ENCODE peak calls at places on chromosomes 3 and 15, in six cellular contexts. One of them, this sample, is unnamed.
A peak's percentile ranks its signal among the peaks of the same experiment; 100 is the strongest.

GRCh38 chr15:50210462-50211264 is 28.7 kb downstream of the SLC27A2 start:
- DNase-seq in IMR-90: no peak
- DNase-seq in H9: no peak
- DNase-seq in mesendoderm: peak; percentile 71
- DNase-seq in trophoblast cell: no peak
- DNase-seq in neuronal stem cell: no peak
- DNase-seq in this sample: no peak

GRCh38 chr15:65389226-65389625 is 11.4 kb upstream of the IGDCC3 start:
- DNase-seq in IMR-90: no peak
- DNase-seq in H9: no peak
- DNase-seq in mesendoderm: no peak
- DNase-seq in trophoblast cell: no peak
- DNase-seq in neuronal stem cell: no peak
- DNase-seq in this sample: no peak

GRCh38 chr15:78811124-78811824 is at the start of gene ADAMTS7:
- DNase-seq in IMR-90: peak; percentile 71
- DNase-seq in H9: peak; percentile 90
- DNase-seq in mesendoderm: peak; percentile 86
- DNase-seq in trophoblast cell: peak; percentile 44
- DNase-seq in neuronal stem cell: peak; percentile 80
- DNase-seq in this sample: peak; percentile 80

GRCh38 chr3:45948881-45949280 is 5.6 kb downstream of the CXCR6 start:
- DNase-seq in IMR-90: no peak
- DNase-seq in H9: no peak
- DNase-seq in mesendoderm: no peak
- DNase-seq in trophoblast cell: no peak
- DNase-seq in neuronal stem cell: no peak
- DNase-seq in this sample: no peak

GRCh38 chr15:45254405-45255293 is 2.6 kb downstream of the SLC28A2 start:
- DNase-seq in IMR-90: peak; percentile 71
- DNase-seq in H9: no peak
- DNase-seq in mesendoderm: no peak
- DNase-seq in trophoblast cell: peak; percentile 80
- DNase-seq in neuronal stem cell: no peak
- DNase-seq in this sample: no peak

GRCh38 chr3:144760831-144761230 is 789.2 kb downstream of the DIPK2A start:
- DNase-seq in IMR-90: no peak
- DNase-seq in H9: no peak
- DNase-seq in mesendoderm: no peak
- DNase-seq in trophoblast cell: no peak
- DNase-seq in neuronal stem cell: no peak
- DNase-seq in this sample: no peak

GRCh38 chr3:56960234-56960917 is 100.1 kb upstream of the SPATA12 start:
- DNase-seq in IMR-90: no peak
- DNase-seq in H9: no peak
- DNase-seq in mesendoderm: no peak
- DNase-seq in trophoblast cell: no peak
- DNase-seq in neuronal stem cell: no peak
- DNase-seq in this sample: no peak

GRCh38 chr3:181725830-181726229 is 14.1 kb downstream of the SOX2 start:
- DNase-seq in IMR-90: no peak
- DNase-seq in H9: no peak
- DNase-seq in mesendoderm: no peak
- DNase-seq in trophoblast cell: no peak
- DNase-seq in neuronal stem cell: no peak
- DNase-seq in this sample: no peak

GRCh38 chr15:42131826-42132806 is 24.3 kb downstream of the PLA2G4F start:
- DNase-seq in IMR-90: no peak
- DNase-seq in H9: peak; percentile 28
- DNase-seq in mesendoderm: peak; percentile 25
- DNase-seq in trophoblast cell: no peak
- DNase-seq in neuronal stem cell: no peak
- DNase-seq in this sample: no peak

GRCh38 chr3:188584958-188585689 is 431.2 kb downstream of the LPP start:
- DNase-seq in IMR-90: peak; percentile 10
- DNase-seq in H9: no peak
- DNase-seq in mesendoderm: peak; percentile 53
- DNase-seq in trophoblast cell: no peak
- DNase-seq in neuronal stem cell: no peak
- DNase-seq in this sample: peak; percentile 20

GRCh38 chr3:109098245-109098644 is 19.7 kb downstream of the MORC1 start:
- DNase-seq in IMR-90: no peak
- DNase-seq in H9: peak; percentile 66
- DNase-seq in mesendoderm: peak; percentile 62
- DNase-seq in trophoblast cell: peak; percentile 55
- DNase-seq in neuronal stem cell: no peak
- DNase-seq in this sample: no peak

GRCh38 chr15:91944334-91944733 is 90.8 kb downstream of the SLCO3A1 start:
- DNase-seq in IMR-90: no peak
- DNase-seq in H9: no peak
- DNase-seq in mesendoderm: no peak
- DNase-seq in trophoblast cell: no peak
- DNase-seq in neuronal stem cell: no peak
- DNase-seq in this sample: no peak

GRCh38 chr3:56593455-56594158 is 36.6 kb downstream of the CCDC66 start:
- DNase-seq in IMR-90: no peak
- DNase-seq in H9: no peak
- DNase-seq in mesendoderm: no peak
- DNase-seq in trophoblast cell: no peak
- DNase-seq in neuronal stem cell: no peak
- DNase-seq in this sample: no peak

GRCh38 chr3:16932877-16933276 is 48.1 kb downstream of the PLCL2 start:
- DNase-seq in IMR-90: no peak
- DNase-seq in H9: no peak
- DNase-seq in mesendoderm: no peak
- DNase-seq in trophoblast cell: no peak
- DNase-seq in neuronal stem cell: no peak
- DNase-seq in this sample: no peak

GRCh38 chr3:40995271-40995670 is 204.0 kb upstream of the CTNNB1 start:
- DNase-seq in IMR-90: no peak
- DNase-seq in H9: no peak
- DNase-seq in mesendoderm: no peak
- DNase-seq in trophoblast cell: peak; percentile 91
- DNase-seq in neuronal stem cell: no peak
- DNase-seq in this sample: no peak

GRCh38 chr3:40994611-40995010 is 204.7 kb upstream of the CTNNB1 start:
- DNase-seq in IMR-90: no peak
- DNase-seq in H9: no peak
- DNase-seq in mesendoderm: no peak
- DNase-seq in trophoblast cell: peak; percentile 41
- DNase-seq in neuronal stem cell: no peak
- DNase-seq in this sample: peak; percentile 59

GRCh38 chr3:40997711-40998519 is 201.4 kb upstream of the CTNNB1 start:
- DNase-seq in IMR-90: no peak
- DNase-seq in H9: no peak
- DNase-seq in mesendoderm: no peak
- DNase-seq in trophoblast cell: no peak
- DNase-seq in neuronal stem cell: no peak
- DNase-seq in this sample: no peak

GRCh38 chr3:40996382-40996781 is 202.9 kb upstream of the CTNNB1 start:
- DNase-seq in IMR-90: no peak
- DNase-seq in H9: peak; percentile 76
- DNase-seq in mesendoderm: peak; percentile 81
- DNase-seq in trophoblast cell: peak; percentile 59
- DNase-seq in neuronal stem cell: no peak
- DNase-seq in this sample: peak; percentile 50

GRCh38 chr3:40996827-40997710 is 202.2 kb upstream of the CTNNB1 start:
- DNase-seq in IMR-90: no peak
- DNase-seq in H9: peak; percentile 62
- DNase-seq in mesendoderm: peak; percentile 85
- DNase-seq in trophoblast cell: peak; percentile 7
- DNase-seq in neuronal stem cell: no peak
- DNase-seq in this sample: no peak
- H3K18ac ChIP-seq in IMR-90: no peak overlapping the region
- H3K18ac ChIP-seq in H9: no peak overlapping the region
- H3K18ac ChIP-seq in mesendoderm: peak overlapping the region; percentile 39
- H3K18ac ChIP-seq in trophoblast cell: no peak overlapping the region
- H3K18ac ChIP-seq in neuronal stem cell: peak overlapping the region; percentile 11
- H3K18ac ChIP-seq in this sample: no peak overlapping the region

GRCh38 chr15:27088584-27089232 is 117.7 kb downstream of the GABRG3 start:
- DNase-seq in IMR-90: no peak
- DNase-seq in H9: no peak
- DNase-seq in mesendoderm: no peak
- DNase-seq in trophoblast cell: no peak
- DNase-seq in neuronal stem cell: no peak
- DNase-seq in this sample: no peak
- H3K9ac ChIP-seq in IMR-90: no peak overlapping the region
- H3K9ac ChIP-seq in H9: no peak overlapping the region
- H3K9ac ChIP-seq in mesendoderm: no peak overlapping the region
- H3K9ac ChIP-seq in trophoblast cell: no peak overlapping the region
- H3K9ac ChIP-seq in neuronal stem cell: peak overlapping the region; percentile 52
- H3K9ac ChIP-seq in this sample: no peak overlapping the region

DNA sequence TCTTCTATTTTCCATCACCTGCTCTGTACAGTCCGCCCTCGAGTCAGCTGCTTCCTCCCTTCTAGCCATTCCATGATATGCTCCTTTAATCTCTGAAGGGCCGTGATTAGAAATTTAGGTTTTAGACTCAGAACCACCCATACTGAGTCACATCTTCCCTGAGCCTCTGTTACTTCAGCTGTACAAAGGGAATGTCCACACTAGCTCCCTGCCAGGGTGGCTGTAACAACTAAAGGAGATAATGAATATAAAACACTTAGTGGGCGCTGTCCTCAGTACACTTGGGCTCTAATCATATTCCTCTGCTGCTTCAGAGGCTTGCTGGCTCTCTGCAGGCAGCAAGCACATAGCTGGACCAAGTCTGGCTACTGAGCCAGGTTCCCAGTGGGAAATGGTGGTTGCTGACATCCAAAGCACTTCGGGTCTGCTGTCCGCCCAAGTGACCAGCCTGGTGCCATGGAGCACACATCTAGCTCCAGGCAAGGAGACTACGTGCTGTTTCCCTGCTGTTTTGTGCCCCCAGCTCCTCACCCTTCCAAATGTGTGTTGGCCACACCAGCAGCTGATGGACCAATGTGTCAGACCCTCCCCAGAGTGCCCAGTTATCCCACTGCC is 901 bp upstream of the CHST14 start:
- DNase-seq in IMR-90: peak; percentile 13
- DNase-seq in H9: no peak
- DNase-seq in mesendoderm: no peak
- DNase-seq in trophoblast cell: no peak
- DNase-seq in neuronal stem cell: no peak
- DNase-seq in this sample: peak; percentile 31
- H3K18ac ChIP-seq in IMR-90: no peak overlapping the region
- H3K18ac ChIP-seq in H9: no peak overlapping the region
- H3K18ac ChIP-seq in mesendoderm: no peak overlapping the region
- H3K18ac ChIP-seq in trophoblast cell: no peak overlapping the region
- H3K18ac ChIP-seq in neuronal stem cell: peak overlapping the region; percentile 95
- H3K18ac ChIP-seq in this sample: no peak overlapping the region

DNA sequence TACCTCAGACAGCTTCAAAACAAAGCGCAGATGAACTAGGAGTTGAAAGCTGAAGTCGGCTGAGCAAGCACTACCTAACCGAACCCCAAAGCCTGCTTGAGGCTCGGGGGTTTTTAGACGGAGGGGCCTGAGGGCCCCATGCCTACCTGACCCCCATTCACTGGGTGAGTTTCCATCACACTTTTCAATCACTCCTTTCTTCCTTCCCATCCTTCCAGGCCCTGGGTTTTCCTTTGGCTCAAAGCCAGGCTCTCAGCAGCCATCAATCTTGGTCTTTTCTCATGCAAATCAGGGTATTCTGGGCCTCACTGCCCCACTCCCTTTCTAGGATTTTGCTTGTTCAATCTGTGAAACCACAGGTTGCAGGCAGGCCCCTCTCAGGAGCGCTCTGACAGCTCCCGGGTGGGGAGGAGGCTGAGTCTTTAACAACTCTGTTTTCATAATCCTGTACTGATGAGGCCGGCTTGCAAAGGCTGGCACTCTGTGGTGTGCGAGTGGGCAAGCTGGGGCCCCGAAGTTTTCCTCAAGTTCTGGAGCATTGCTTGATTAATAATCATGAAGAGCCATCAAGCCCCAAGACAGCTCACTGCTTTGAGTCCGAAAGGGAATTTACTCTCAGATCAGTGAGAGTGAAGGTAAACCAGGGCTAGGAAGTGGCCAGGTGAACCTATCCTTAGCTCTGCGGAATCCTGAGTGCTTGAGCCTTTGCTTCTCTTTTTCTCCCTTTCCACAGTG is 97.6 kb downstream of the FRMD4B start:
- DNase-seq in IMR-90: no peak
- DNase-seq in H9: peak; percentile 83
- DNase-seq in mesendoderm: peak; percentile 92
- DNase-seq in trophoblast cell: no peak
- DNase-seq in neuronal stem cell: peak; percentile 78
- DNase-seq in this sample: no peak
- H3K9ac ChIP-seq in IMR-90: no peak overlapping the region
- H3K9ac ChIP-seq in H9: no peak overlapping the region
- H3K9ac ChIP-seq in mesendoderm: no peak overlapping the region
- H3K9ac ChIP-seq in trophoblast cell: no peak overlapping the region
- H3K9ac ChIP-seq in neuronal stem cell: no peak overlapping the region
- H3K9ac ChIP-seq in this sample: no peak overlapping the region

DNA sequence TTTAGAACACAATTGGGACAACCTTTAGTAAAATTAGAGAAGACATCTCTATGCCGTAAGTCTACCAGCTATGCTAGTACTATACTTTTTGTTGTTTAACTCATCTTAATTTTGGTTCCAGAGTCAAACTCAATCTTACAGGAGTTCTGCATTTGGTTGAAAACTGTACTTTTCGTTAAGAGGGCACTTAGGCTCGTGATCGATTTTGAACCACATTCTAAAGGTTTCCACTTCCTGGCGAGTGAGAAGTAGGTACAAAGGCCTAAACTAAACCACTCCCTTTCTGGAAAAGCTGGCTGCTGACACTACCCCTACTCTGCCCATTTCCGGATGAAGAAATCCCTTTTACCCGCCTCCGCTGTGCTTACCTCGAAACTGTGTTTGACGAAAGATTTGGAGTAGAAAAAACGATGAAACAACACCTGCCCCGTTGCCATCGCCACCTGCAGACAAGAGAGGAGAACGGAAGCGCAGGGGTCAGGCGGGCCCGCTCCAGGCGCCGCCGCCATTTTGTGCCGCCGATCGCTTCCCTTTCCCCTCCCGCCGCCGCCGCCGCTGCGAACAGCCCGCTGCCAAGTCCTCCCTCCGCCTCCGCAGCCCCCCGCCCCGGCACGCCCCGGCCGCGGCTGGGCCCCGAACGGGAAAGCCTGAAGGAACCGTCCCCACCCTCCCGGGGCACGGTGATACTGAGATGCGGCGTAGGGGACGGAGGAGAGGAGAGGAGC is 748 bp downstream of the CCNL1 start:
- DNase-seq in IMR-90: peak; percentile 37
- DNase-seq in H9: peak; percentile 54
- DNase-seq in mesendoderm: peak; percentile 77
- DNase-seq in trophoblast cell: peak; percentile 69
- DNase-seq in neuronal stem cell: peak; percentile 49
- DNase-seq in this sample: no peak
- H3K18ac ChIP-seq in IMR-90: peak overlapping the region; percentile 63
- H3K18ac ChIP-seq in H9: peak overlapping the region; percentile 98
- H3K18ac ChIP-seq in mesendoderm: peak overlapping the region; percentile 99
- H3K18ac ChIP-seq in trophoblast cell: peak overlapping the region; percentile 98
- H3K18ac ChIP-seq in neuronal stem cell: peak overlapping the region; percentile 100
- H3K18ac ChIP-seq in this sample: peak overlapping the region; percentile 99

GRCh38 chr3:42063886-42064285 is 27.3 kb upstream of the TRAK1 start:
- DNase-seq in IMR-90: peak; percentile 79
- DNase-seq in H9: no peak
- DNase-seq in mesendoderm: no peak
- DNase-seq in trophoblast cell: peak; percentile 93
- DNase-seq in neuronal stem cell: no peak
- DNase-seq in this sample: peak; percentile 68
- H3K9ac ChIP-seq in IMR-90: no peak overlapping the region
- H3K9ac ChIP-seq in H9: no peak overlapping the region
- H3K9ac ChIP-seq in mesendoderm: no peak overlapping the region
- H3K9ac ChIP-seq in trophoblast cell: no peak overlapping the region
- H3K9ac ChIP-seq in neuronal stem cell: no peak overlapping the region
- H3K9ac ChIP-seq in this sample: peak overlapping the region; percentile 83

This sample was measured in mesenchymal stem cell.